ENCODE peak calls at places on chromosomes 7 and 10, in five cellular contexts. R is ovary, Z is breast epithelium, D is heart left ventricle, B is OCI-LY7. A is an unnamed sample.

GRCh38 chr10:31064334-31064733 is 32.7 kb upstream of the ZNF438 start:
- DNase-seq in R (no peak), Z (no peak), D (peak; percentile 55), B (no peak), A (peak; percentile 78)

GRCh38 chr10:29039659-29040309 is 249.1 kb upstream of the LYZL1 start:
- DNase-seq in R (no peak), Z (no peak), D (no peak), B (no peak), A (no peak)

GRCh38 chr10:69123306-69123746 is 652 bp upstream of the VPS26A start:
- DNase-seq in R (no peak), Z (no peak), D (no peak), B (no peak), A (no peak)

GRCh38 chr10:80146918-80147317 is 14.4 kb downstream of the PLAC9 start:
- DNase-seq in R (no peak), Z (no peak), D (no peak), B (no peak), A (peak; percentile 17)

GRCh38 chr7:28530175-28531142 is 118.1 kb downstream of the CREB5 start:
- DNase-seq in R (no peak), Z (no peak), D (peak; percentile 44), B (no peak), A (no peak)

GRCh38 chr10:27620425-27621397 is 116.6 kb downstream of the RAB18 start:
- DNase-seq in R (peak; percentile 48), Z (no peak), D (peak; percentile 28), B (no peak), A (peak; percentile 69)

GRCh38 chr7:114765331-114766125 is 156.4 kb upstream of the MDFIC start:
- DNase-seq in R (no peak), Z (no peak), D (no peak), B (no peak), A (no peak)

GRCh38 chr7:104017001-104017400 is 27.5 kb upstream of the RELN start:
- DNase-seq in R (no peak), Z (no peak), D (no peak), B (no peak), A (no peak)

GRCh38 chr10:88232029-88232895 is 350.9 kb downstream of the RNLS start:
- DNase-seq in R (peak; percentile 67), Z (no peak), D (peak; percentile 85), B (no peak), A (peak; percentile 82)

GRCh38 chr7:6367701-6368211 is 80.0 kb downstream of the DAGLB start:
- DNase-seq in R (no peak), Z (no peak), D (no peak), B (no peak), A (no peak)

GRCh38 chr10:110706690-110707098 is 62.6 kb downstream of the RBM20 start:
- DNase-seq in R (no peak), Z (no peak), D (no peak), B (no peak), A (no peak)

GRCh38 chr7:95056107-95056689 is 148.8 kb downstream of the PPP1R9A start:
- DNase-seq in R (no peak), Z (no peak), D (no peak), B (no peak), A (no peak)

GRCh38 chr7:79284226-79284625 is 169.2 kb downstream of the MAGI2 start:
- DNase-seq in R (no peak), Z (no peak), D (no peak), B (no peak), A (no peak)

GRCh38 chr7:10122573-10123100 is 851.0 kb upstream of the PHF14 start:
- DNase-seq in R (no peak), Z (no peak), D (no peak), B (no peak), A (no peak)

GRCh38 chr10:7622969-7623368 is 43.8 kb downstream of the ITIH5 start:
- DNase-seq in R (no peak), Z (no peak), D (no peak), B (no peak), A (no peak)

GRCh38 chr7:79227035-79227434 is 226.4 kb downstream of the MAGI2 start:
- DNase-seq in R (no peak), Z (no peak), D (no peak), B (no peak), A (no peak)

GRCh38 chr10:92413519-92413918 is 122.6 kb downstream of the MARCHF5 start:
- DNase-seq in R (no peak), Z (no peak), D (no peak), B (no peak), A (no peak)

GRCh38 chr7:132475669-132476116 is 100.6 kb downstream of the PLXNA4 start:
- DNase-seq in R (no peak), Z (no peak), D (no peak), B (no peak), A (no peak)

GRCh38 chr10:3125527-3126170 is 46.9 kb downstream of the PITRM1 start:
- DNase-seq in R (no peak), Z (no peak), D (no peak), B (no peak), A (no peak)

GRCh38 chr7:140646931-140647647 is 6.5 kb upstream of the DENND2A start:
- DNase-seq in R (no peak), Z (no peak), D (no peak), B (peak; percentile 74), A (peak; percentile 58)

GRCh38 chr7:113796557-113796956 is 122.3 kb downstream of the PPP1R3A start:
- DNase-seq in R (no peak), Z (no peak), D (no peak), B (no peak), A (no peak)

GRCh38 chr7:110595694-110596093 is 495.2 kb upstream of the LRRN3 start:
- DNase-seq in R (no peak), Z (no peak), D (no peak), B (no peak), A (no peak)

GRCh38 chr7:102097601-102098161 is 189.0 kb upstream of the SH2B2 start:
- DNase-seq in R (no peak), Z (no peak), D (no peak), B (no peak), A (no peak)

GRCh38 chr7:150715293-150715692 is 1.1 kb upstream of the GIMAP1 start:
- DNase-seq in R (no peak), Z (no peak), D (no peak), B (no peak), A (no peak)

GRCh38 chr10:3902054-3902808 is 117.2 kb upstream of the KLF6 start:
- DNase-seq in R (no peak), Z (no peak), D (no peak), B (peak; percentile 11), A (no peak)

GRCh38 chr10:11472158-11472753 is 139.2 kb downstream of the USP6NL start:
- DNase-seq in R (peak; percentile 45), Z (no peak), D (peak; percentile 59), B (peak; percentile 73), A (peak; percentile 76)

GRCh38 chr10:105017116-105017515 is 376.0 kb downstream of the SORCS3 start:
- DNase-seq in R (no peak), Z (no peak), D (no peak), B (no peak), A (no peak)

GRCh38 chr7:31126976-31127375 is 74.9 kb downstream of the ADCYAP1R1 start:
- DNase-seq in R (no peak), Z (no peak), D (no peak), B (no peak), A (no peak)

GRCh38 chr7:95012001-95012400 is 104.6 kb downstream of the PPP1R9A start:
- DNase-seq in R (no peak), Z (no peak), D (no peak), B (no peak), A (no peak)

GRCh38 chr7:148997497-148997896 is 30.8 kb downstream of the PDIA4 start:
- DNase-seq in R (no peak), Z (no peak), D (no peak), B (no peak), A (no peak)

GRCh38 chr7:17109017-17109416 is 189.4 kb upstream of the AHR start:
- DNase-seq in R (no peak), Z (no peak), D (no peak), B (no peak), A (no peak)

GRCh38 chr7:117873056-117873932 is at the start of gene CTTNBP2:
- DNase-seq in R (peak; percentile 44), Z (peak; percentile 53), D (peak; percentile 45), B (no peak), A (peak; percentile 73)

GRCh38 chr7:31783221-31783620 is 96.2 kb downstream of the PPP1R17 start:
- DNase-seq in R (no peak), Z (no peak), D (no peak), B (no peak), A (no peak)

DNA sequence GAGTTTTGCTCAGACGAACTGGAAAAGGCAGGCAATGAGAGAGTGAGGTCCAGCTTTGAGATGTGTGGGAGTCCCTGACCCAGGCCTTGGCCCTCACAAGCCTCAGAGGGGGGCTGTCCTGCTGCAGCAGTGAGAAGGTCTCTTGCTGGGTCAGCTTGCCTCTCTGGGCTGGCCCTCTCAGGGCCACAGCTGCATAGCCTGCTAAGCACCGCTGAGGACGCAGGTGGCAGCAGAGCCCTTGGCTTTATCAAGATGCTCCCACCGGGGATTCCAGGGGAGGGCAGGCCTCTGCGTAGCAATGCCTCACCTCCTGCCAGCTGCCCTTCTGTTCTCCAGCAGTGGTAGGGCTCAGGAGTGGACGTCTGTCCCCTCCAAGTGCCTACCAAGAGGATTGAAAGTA is 128.7 kb downstream of the COBL start:
- DNase-seq in R (peak; percentile 39), Z (no peak), D (peak; percentile 76), B (no peak), A (no peak)
- TF ChIP-seq CTCF in R (no peak), Z (no peak), D (peak; percentile 44), B (no peak), A (no peak)

GRCh38 chr7:43656997-43657396 is 72.3 kb downstream of the COA1 start:
- DNase-seq in R (no peak), Z (no peak), D (no peak), B (no peak), A (no peak)
- H3K4me1 ChIP-seq in R (peaks cover 13% of the 10 kb centered on the region), Z (no peaks in the 10 kb centered on the region), D (peaks cover 4% of the 10 kb centered on the region), B (peaks cover 44% of the 10 kb centered on the region), A (no peaks in the 10 kb centered on the region)

DNA sequence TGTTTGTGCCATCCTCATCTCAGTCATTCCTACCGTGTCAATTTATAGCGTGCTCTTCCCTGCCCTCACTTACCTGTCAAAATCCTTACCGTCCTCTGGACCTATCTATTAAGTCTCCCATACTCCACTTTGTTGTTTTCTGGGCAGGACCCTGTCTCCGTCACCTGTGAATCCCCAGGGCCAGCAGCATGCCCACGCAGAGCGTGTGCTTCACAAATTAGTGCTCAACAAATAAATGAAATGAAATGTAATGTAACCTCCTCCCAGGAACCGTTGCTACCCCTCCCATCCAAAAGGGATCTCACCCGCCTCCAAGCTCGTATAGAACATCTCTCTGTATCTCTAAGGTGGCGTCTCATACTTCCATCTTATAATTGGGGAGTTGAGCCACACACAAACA is 589.9 kb upstream of the MGMT start:
- DNase-seq in R (no peak), Z (no peak), D (no peak), B (no peak), A (no peak)
- TF ChIP-seq CTCF in R (no peak), Z (no peak), D (no peak), B (no peak), A (no peak)

GRCh38 chr7:2409745-2410414 is 6.5 kb downstream of the CHST12 start:
- DNase-seq in R (no peak), Z (no peak), D (no peak), B (no peak), A (no peak)

GRCh38 chr7:2412587-2413201 is 9.3 kb downstream of the CHST12 start:
- DNase-seq in R (no peak), Z (no peak), D (no peak), B (no peak), A (no peak)

GRCh38 chr7:2405601-2406345 is 2.4 kb downstream of the CHST12 start:
- DNase-seq in R (no peak), Z (no peak), D (no peak), B (peak; percentile 64), A (no peak)

GRCh38 chr7:2411815-2412586 is 8.6 kb downstream of the CHST12 start:
- DNase-seq in R (no peak), Z (no peak), D (no peak), B (no peak), A (no peak)

GRCh38 chr7:2411049-2411448 is 7.6 kb downstream of the CHST12 start:
- DNase-seq in R (no peak), Z (no peak), D (no peak), B (no peak), A (no peak)
- H3K4me1 ChIP-seq in R (peaks cover 10% of the 10 kb centered on the region), Z (peaks cover 16% of the 10 kb centered on the region), D (peaks cover 55% of the 10 kb centered on the region), B (peaks cover 41% of the 10 kb centered on the region), A (peaks cover 22% of the 10 kb centered on the region)

A was measured in sigmoid colon.